ENCODE peak calls at places on chromosomes 3 and 15, in four cellular contexts. V is endothelial cell, O is amniotic stem cell, L is T-helper 1 cell. J is an unnamed sample.

GRCh38 chr3:128080323-128080898 is 28.2 kb downstream of the SEC61A1 start:
- DNase-seq in O (peak; percentile 18), V (no peak), L (no peak), J (no peak)

GRCh38 chr3:172201136-172201989 is 162.0 kb downstream of the FNDC3B start:
- DNase-seq in L (no peak), V (no peak), O (no peak), J (no peak)

GRCh38 chr3:59566481-59566975 is 516.7 kb upstream of the CFAP20DC start:
- DNase-seq in V (no peak), O (no peak), L (no peak), J (no peak)

GRCh38 chr3:142888099-142888483 is 792 bp downstream of the PCOLCE2 start:
- DNase-seq in O (no peak), L (no peak), V (peak; percentile 26), J (no peak)

GRCh38 chr15:47514251-47514652 is 203.1 kb upstream of the SEMA6D start:
- DNase-seq in V (no peak), L (no peak), O (peak; percentile 20), J (no peak)

GRCh38 chr15:78737187-78737820 is 74.0 kb downstream of the ADAMTS7 start:
- DNase-seq in V (no peak), O (no peak), L (no peak), J (no peak)

GRCh38 chr3:60633644-60634043 is 617.6 kb downstream of the FHIT start:
- DNase-seq in L (no peak), V (no peak), O (no peak), J (no peak)

GRCh38 chr3:80283783-80284182 is 516.0 kb upstream of the ROBO1 start:
- DNase-seq in L (no peak), O (no peak), V (no peak), J (no peak)

GRCh38 chr15:38894260-38894948 is 329.8 kb upstream of the RASGRP1 start:
- DNase-seq in O (peak; percentile 75), V (no peak), L (no peak), J (no peak)

GRCh38 chr3:24952388-24952787 is 457.7 kb upstream of the THRB start:
- DNase-seq in O (no peak), L (no peak), V (no peak), J (no peak)

GRCh38 chr3:16059700-16060357 is 114.7 kb upstream of the GALNT15 start:
- DNase-seq in L (no peak), V (no peak), O (no peak), J (no peak)

GRCh38 chr3:107392549-107393165 is 15.4 kb downstream of the CCDC54 start:
- DNase-seq in L (no peak), V (no peak), O (peak; percentile 50), J (no peak)

GRCh38 chr3:76436895-76437294 is 603.0 kb upstream of the ROBO2 start:
- DNase-seq in L (no peak), O (no peak), V (no peak), J (no peak)

GRCh38 chr3:46906471-46907058 is 29.0 kb downstream of the PTH1R start:
- DNase-seq in L (no peak), O (no peak), V (no peak), J (no peak)

GRCh38 chr3:14175383-14176037 is 2.9 kb downstream of the XPC start:
- DNase-seq in L (peak; percentile 69), V (no peak), O (no peak), J (no peak)

GRCh38 chr15:29074045-29074444 is 188.3 kb downstream of the APBA2 start:
- DNase-seq in O (no peak), V (no peak), L (no peak), J (no peak)

GRCh38 chr15:62431391-62431790 is 266.3 kb upstream of the C2CD4B start:
- DNase-seq in L (no peak), V (no peak), O (no peak), J (no peak)

GRCh38 chr3:124520970-124521369 is 209.3 kb upstream of the UMPS start:
- DNase-seq in O (no peak), V (no peak), L (no peak), J (no peak)

GRCh38 chr3:132399054-132399929 is 18.0 kb upstream of the DNAJC13 start:
- DNase-seq in V (peak; percentile 40), L (no peak), O (peak; percentile 22), J (no peak)

GRCh38 chr3:63976166-63976861 is 47.0 kb downstream of the PSMD6 start:
- DNase-seq in L (no peak), O (peak; percentile 60), V (no peak), J (no peak)

GRCh38 chr15:82851981-82852511 is 42.6 kb downstream of the WHAMM start:
- DNase-seq in V (no peak), L (no peak), O (no peak), J (no peak)

GRCh38 chr3:16227566-16227965 is 37.2 kb downstream of the DPH3 start:
- DNase-seq in L (no peak), V (no peak), O (no peak), J (no peak)

GRCh38 chr3:114179575-114179974 is 723 bp upstream of the DRD3 start:
- DNase-seq in O (no peak), V (no peak), L (no peak), J (no peak)

GRCh38 chr3:99023590-99024192 is 122.2 kb upstream of the DCBLD2 start:
- DNase-seq in O (peak; percentile 14), L (no peak), V (peak; percentile 9), J (no peak)

GRCh38 chr3:72930754-72931153 is 42.9 kb downstream of the GXYLT2 start:
- DNase-seq in V (no peak), O (no peak), L (no peak), J (no peak)

GRCh38 chr15:52186651-52187486 is 4.3 kb downstream of the GNB5 start:
- DNase-seq in O (no peak), L (no peak), V (no peak), J (no peak)

GRCh38 chr15:59953392-59953883 is 50.7 kb upstream of the FOXB1 start:
- DNase-seq in O (no peak), V (no peak), L (no peak), J (no peak)

GRCh38 chr3:147404800-147405551 is 1.4 kb downstream of the ZIC4 start:
- DNase-seq in L (no peak), V (no peak), O (no peak), J (no peak)

GRCh38 chr15:85564686-85565085 is 184.3 kb downstream of the AKAP13 start:
- DNase-seq in V (no peak), L (no peak), O (no peak), J (no peak)

GRCh38 chr3:192422998-192423349 is 304.4 kb downstream of the FGF12 start:
- DNase-seq in V (no peak), L (no peak), O (no peak), J (no peak)

GRCh38 chr15:92884459-92884812 is 15.7 kb upstream of the CHD2 start:
- DNase-seq in V (no peak), L (no peak), O (no peak), J (no peak)

GRCh38 chr15:57138260-57138895 is 219.9 kb downstream of the TCF12 start:
- DNase-seq in V (peak; percentile 50), O (no peak), L (no peak), J (no peak)

GRCh38 chr3:186151077-186151971 is 42.4 kb upstream of the ETV5 start:
- DNase-seq in V (no peak), O (no peak), L (no peak), J (no peak)

GRCh38 chr3:48501196-48501595 is 2.8 kb downstream of the SHISA5 start:
- DNase-seq in L (no peak), O (no peak), V (no peak), J (no peak)

GRCh38 chr3:34213481-34213880 is 415.1 kb downstream of the PDCD6IP start:
- DNase-seq in O (no peak), L (no peak), V (no peak), J (no peak)

GRCh38 chr15:64902863-64903262 is 8.8 kb upstream of the ANKDD1A start:
- DNase-seq in V (no peak), L (no peak), O (no peak), J (no peak)

J was measured in stimulated activated CD8-positive, alpha-beta memory T cell treated with anti-CD3 and anti-CD28 coated beads, Interleukin-4, amount 100 ng/mL, for 1 hour.